ENCODE peak calls at places on chromosomes 3 and 15, in nine cellular contexts. Y is GM04504; F is EH; C is cardiac fibroblast; P is AG04450; H is K562; J is ovary; M is CD4-positive, CD25-positive, alpha-beta regulatory T cell; V is Daoy. X is an unnamed sample.

GRCh38 chr3:141087071-141087824 is 36.1 kb downstream of the SPSB4 start:
- DNase-seq in P (no peak), M (no peak), J (no peak), H (no peak), Y (no peak), V (peak), C (no peak), F (no peak), X (no peak)

GRCh38 chr3:105672996-105673395 is 195.8 kb downstream of the CBLB start:
- DNase-seq in C (no peak), P (no peak), F (no peak), Y (no peak), H (no peak), J (no peak), M (no peak), V (no peak), X (no peak)

GRCh38 chr15:101669744-101670143 is 17.6 kb upstream of the TM2D3 start:
- DNase-seq in H (no peak), F (peak), C (peak), V (no peak), J (no peak), M (no peak), P (no peak), Y (no peak), X (no peak)

GRCh38 chr3:60417590-60417989 is 833.7 kb downstream of the FHIT start:
- DNase-seq in H (no peak), F (no peak), M (no peak), C (no peak), Y (no peak), J (no peak), V (no peak), P (no peak), X (no peak)

GRCh38 chr3:139108253-139108969 is 63.7 kb upstream of the PRR23C start:
- DNase-seq in M (no peak), V (no peak), Y (no peak), C (no peak), J (no peak), P (no peak), H (no peak), F (no peak), X (no peak)

GRCh38 chr3:171145866-171146265 is 119.3 kb upstream of the SLC2A2 start:
- DNase-seq in J (no peak), M (no peak), F (no peak), V (no peak), C (no peak), P (no peak), H (no peak), Y (no peak), X (no peak)

GRCh38 chr3:5376761-5377160 is 189.3 kb downstream of the EDEM1 start:
- DNase-seq in C (no peak), Y (no peak), J (no peak), P (no peak), H (no peak), M (no peak), V (no peak), F (no peak), X (no peak)

GRCh38 chr3:56855856-56856538 is 54.2 kb upstream of the ARHGEF3 start:
- DNase-seq in C (peak), J (peak), Y (no peak), F (peak), H (peak), V (peak), P (no peak), M (no peak), X (peak)

GRCh38 chr3:126900859-126901540 is 81.9 kb upstream of the PLXNA1 start:
- DNase-seq in V (no peak), M (no peak), F (no peak), Y (no peak), P (no peak), H (no peak), J (no peak), C (no peak), X (peak)

GRCh38 chr3:190064112-190064511 is 56.6 kb downstream of the P3H2 start:
- DNase-seq in F (peak), M (no peak), H (no peak), P (peak), C (peak), Y (peak), V (peak), J (no peak), X (peak)

GRCh38 chr15:32959077-32959476 is 235.4 kb downstream of the FMN1 start:
- DNase-seq in H (no peak), M (no peak), V (peak), F (peak), C (peak), P (peak), Y (no peak), J (no peak), X (peak)